ENCODE peak calls at places on chromosomes 2 and 18, in seven cellular contexts. K, W, Q, N, F, Z and T are unnamed samples.

GRCh38 chr2:183427558-183427957 is 303.3 kb downstream of the NUP35 start:
- DNase-seq in Q (no peak), Z (no peak), N (no peak), F (no peak), W (no peak), K (no peak), T (no peak)

GRCh38 chr2:86468162-86469033 is 27.2 kb downstream of the KDM3A start:
- DNase-seq in W (no peak), F (no peak), Q (no peak), N (no peak), K (no peak), Z (no peak), T (no peak)

GRCh38 chr2:235416816-235417499 is 76.9 kb upstream of the AGAP1 start:
- DNase-seq in W (no peak), F (peak), Q (no peak), N (no peak), Z (peak), K (no peak), T (no peak)

GRCh38 chr2:205654878-205655601 is 27.3 kb upstream of the NRP2 start:
- DNase-seq in N (no peak), Z (no peak), F (no peak), K (no peak), W (no peak), Q (no peak), T (no peak)

GRCh38 chr2:204583773-204584172 is 38.5 kb downstream of the PARD3B start:
- DNase-seq in K (no peak), F (no peak), N (no peak), Z (no peak), W (no peak), Q (no peak), T (no peak)

GRCh38 chr2:24429711-24430110 is 61.3 kb upstream of the NCOA1 start:
- DNase-seq in F (no peak), W (no peak), K (no peak), Q (no peak), N (no peak), Z (no peak), T (no peak)

GRCh38 chr18:3481696-3482210 is 31.8 kb downstream of the TGIF1 start:
- DNase-seq in F (peak), Q (no peak), N (no peak), Z (no peak), W (no peak), K (no peak), T (no peak)

GRCh38 chr2:178417916-178418315 is 33.1 kb downstream of the PRKRA start:
- DNase-seq in Z (no peak), K (no peak), N (no peak), W (no peak), F (no peak), Q (no peak), T (no peak)

GRCh38 chr2:128272586-128273468 is 45.8 kb downstream of the HS6ST1 start:
- DNase-seq in N (no peak), W (no peak), Q (peak), F (no peak), Z (no peak), K (peak), T (peak)

GRCh38 chr2:164764996-164765395 is 76.6 kb downstream of the COBLL1 start:
- DNase-seq in N (no peak), Z (no peak), K (no peak), Q (no peak), W (no peak), F (no peak), T (no peak)

GRCh38 chr2:173958198-173958846 is 6.9 kb downstream of the SP3 start:
- DNase-seq in K (no peak), W (no peak), Q (no peak), N (no peak), F (peak), Z (no peak), T (no peak)

GRCh38 chr2:23077599-23077998 is 307.4 kb upstream of the KLHL29 start:
- DNase-seq in Z (no peak), Q (no peak), W (no peak), N (peak), K (no peak), F (no peak), T (no peak)

GRCh38 chr2:51165534-51166260 is 133.8 kb upstream of the NRXN1 start:
- DNase-seq in K (no peak), F (no peak), Z (no peak), N (no peak), Q (no peak), W (no peak), T (no peak)

GRCh38 chr2:70716951-70717350 is 51.0 kb downstream of the ADD2 start:
- DNase-seq in K (no peak), N (no peak), Z (no peak), F (no peak), Q (peak), W (no peak), T (no peak)

GRCh38 chr18:28059861-28060260 is 117.1 kb downstream of the CDH2 start:
- DNase-seq in W (no peak), K (no peak), Q (no peak), N (no peak), Z (no peak), F (no peak), T (no peak)

GRCh38 chr18:13300029-13300428 is 81.5 kb downstream of the LDLRAD4 start:
- DNase-seq in F (no peak), Z (no peak), K (no peak), W (no peak), N (no peak), Q (no peak), T (no peak)

GRCh38 chr2:237664151-237664550 is 36.8 kb downstream of the LRRFIP1 start:
- DNase-seq in W (no peak), Q (no peak), F (no peak), K (no peak), N (no peak), Z (no peak), T (no peak)

GRCh38 chr2:217430916-217431576 is 571.2 kb upstream of the TNP1 start:
- DNase-seq in W (no peak), Z (no peak), Q (no peak), F (no peak), K (no peak), N (no peak), T (no peak)

GRCh38 chr18:77223653-77224052 is 26.0 kb upstream of the GALR1 start:
- DNase-seq in N (no peak), F (no peak), Z (no peak), Q (no peak), W (no peak), K (no peak), T (no peak)

GRCh38 chr18:69895081-69896047 is 52.3 kb downstream of the CD226 start:
- DNase-seq in W (no peak), K (no peak), F (no peak), N (no peak), Z (no peak), Q (no peak), T (no peak)

GRCh38 chr18:12262748-12263147 is 8.6 kb downstream of the CIDEA start:
- DNase-seq in Z (no peak), F (no peak), N (no peak), W (no peak), K (no peak), Q (no peak), T (no peak)

GRCh38 chr2:157233506-157233905 is 24.0 kb upstream of the GALNT5 start:
- DNase-seq in W (no peak), Q (no peak), K (no peak), F (no peak), Z (no peak), N (no peak), T (no peak)

GRCh38 chr2:99867690-99868089 is 274.7 kb downstream of the AFF3 start:
- DNase-seq in Z (peak), N (no peak), W (no peak), F (no peak), K (no peak), Q (no peak), T (no peak)

GRCh38 chr2:55047677-55048299 is 2.5 kb downstream of the RTN4 start:
- DNase-seq in W (no peak), N (no peak), Z (peak), F (peak), K (no peak), Q (no peak), T (no peak)

GRCh38 chr2:110816404-110817365 is 84.3 kb downstream of the ACOXL start:
- DNase-seq in Q (no peak), F (no peak), Z (no peak), N (no peak), W (no peak), K (no peak), T (no peak)

GRCh38 chr2:86038291-86039081 is 67.2 kb downstream of the POLR1A start:
- DNase-seq in K (no peak), F (no peak), W (peak), Q (peak), Z (no peak), N (no peak), T (no peak)

GRCh38 chr2:102510791-102511575 is 38.0 kb downstream of the SLC9A4 start:
- DNase-seq in W (no peak), K (no peak), F (no peak), Z (no peak), Q (no peak), N (no peak), T (no peak)

GRCh38 chr18:46213295-46213694 is 109.1 kb downstream of the HAUS1 start:
- DNase-seq in K (no peak), Q (no peak), F (peak), N (no peak), Z (peak), W (no peak), T (no peak)

GRCh38 chr2:69619725-69620124 is 23.8 kb downstream of the AAK1 start:
- DNase-seq in Q (no peak), Z (no peak), W (no peak), K (no peak), F (no peak), N (no peak), T (no peak)

GRCh38 chr2:85680707-85681353 is 12.8 kb upstream of the SFTPB start:
- DNase-seq in Q (peak), K (no peak), F (no peak), N (no peak), W (no peak), Z (no peak), T (no peak)

GRCh38 chr2:65437392-65438135 is 5.2 kb upstream of the SPRED2 start:
- DNase-seq in Q (no peak), W (no peak), Z (no peak), F (no peak), N (peak), K (no peak), T (peak)

GRCh38 chr2:65435625-65436168 is 3.3 kb upstream of the SPRED2 start:
- DNase-seq in Q (peak), Z (peak), N (no peak), K (peak), F (peak), W (peak), T (peak)

GRCh38 chr2:65438137-65438899 is 5.9 kb upstream of the SPRED2 start:
- DNase-seq in W (no peak), F (peak), Q (no peak), K (no peak), N (no peak), Z (no peak), T (no peak)

GRCh38 chr2:65436169-65436824 is 3.9 kb upstream of the SPRED2 start:
- DNase-seq in W (peak), F (peak), N (no peak), Q (peak), Z (peak), K (peak), T (peak)

DNA sequence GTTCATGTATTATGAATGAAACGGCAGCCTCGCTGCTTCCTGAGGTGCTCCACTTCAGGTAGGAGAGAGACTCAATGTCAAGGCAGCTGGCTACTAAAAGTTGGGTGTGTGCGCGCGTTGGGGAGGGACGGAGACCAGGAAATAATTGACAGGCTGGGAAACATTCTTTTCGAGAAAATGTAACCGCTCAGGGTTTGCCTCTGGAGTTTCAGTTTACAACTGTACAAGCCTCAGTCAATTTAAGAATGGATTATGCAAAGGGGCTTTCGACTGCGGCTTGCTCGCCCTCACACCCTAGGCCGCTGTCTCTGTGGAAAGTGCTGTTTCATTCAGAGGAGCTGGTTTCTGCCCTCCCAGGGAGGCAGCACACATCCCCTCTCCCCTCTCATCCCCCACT is 4.4 kb upstream of the SPRED2 start:
- DNase-seq in N (no peak), W (no peak), Z (no peak), Q (no peak), K (no peak), F (no peak), T (no peak)
- TF ChIP-seq EP300 in N (no peak), W (no peak), Z (no peak), Q (no peak), K (no peak), F (no peak), T (no peak)

DNA sequence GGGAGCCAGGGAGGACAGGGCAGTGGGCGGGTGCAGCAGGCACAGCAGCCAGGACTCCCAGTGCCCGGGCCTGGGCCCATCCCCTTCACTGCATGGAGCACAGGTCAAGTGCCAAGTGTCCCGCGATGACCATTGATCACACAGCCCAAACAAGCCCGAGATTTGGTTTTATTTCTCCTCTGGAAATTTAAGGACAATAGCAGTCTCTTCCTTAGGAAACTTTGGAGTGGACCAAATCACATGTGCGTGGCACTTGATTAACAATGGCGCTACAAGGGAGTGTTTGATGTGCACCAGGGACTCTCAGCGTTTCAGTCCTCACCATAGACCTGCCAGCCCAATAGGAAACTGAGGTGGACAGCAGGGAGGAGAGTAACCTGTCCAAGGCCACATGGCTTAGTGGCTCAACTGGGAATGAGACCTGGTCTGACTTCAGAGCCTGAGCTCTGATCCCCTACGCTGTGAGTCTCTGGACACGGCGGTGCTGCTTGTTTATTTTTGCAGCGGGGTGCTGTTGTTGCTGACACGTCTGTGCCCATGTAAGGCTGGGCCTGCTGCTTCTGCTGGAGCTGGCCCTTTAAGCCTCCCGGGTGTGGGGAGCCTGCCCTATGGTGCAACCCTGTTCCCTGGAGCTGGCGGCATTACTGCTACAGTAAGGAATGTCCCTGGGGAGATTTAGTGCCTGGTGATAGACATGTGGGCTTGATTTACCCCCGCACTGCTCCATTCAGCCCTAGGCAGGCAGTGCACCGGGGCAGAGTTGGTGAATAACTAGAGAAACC is 194.2 kb downstream of the INHBB start:
- DNase-seq in N (no peak), Z (peak), Q (peak), K (no peak), F (peak), W (no peak), T (no peak)
- TF ChIP-seq EP300 in N (no peak), Z (no peak), Q (no peak), K (no peak), F (peak), W (no peak), T (no peak)

GRCh38 chr2:122516775-122517174 is 761.3 kb downstream of the TSN start:
- DNase-seq in N (peak), Z (no peak), W (no peak), F (no peak), Q (no peak), K (no peak), T (no peak)
- TF ChIP-seq EP300 in N (no peak), Z (no peak), W (no peak), F (no peak), Q (no peak), K (no peak), T (no peak)

DNA sequence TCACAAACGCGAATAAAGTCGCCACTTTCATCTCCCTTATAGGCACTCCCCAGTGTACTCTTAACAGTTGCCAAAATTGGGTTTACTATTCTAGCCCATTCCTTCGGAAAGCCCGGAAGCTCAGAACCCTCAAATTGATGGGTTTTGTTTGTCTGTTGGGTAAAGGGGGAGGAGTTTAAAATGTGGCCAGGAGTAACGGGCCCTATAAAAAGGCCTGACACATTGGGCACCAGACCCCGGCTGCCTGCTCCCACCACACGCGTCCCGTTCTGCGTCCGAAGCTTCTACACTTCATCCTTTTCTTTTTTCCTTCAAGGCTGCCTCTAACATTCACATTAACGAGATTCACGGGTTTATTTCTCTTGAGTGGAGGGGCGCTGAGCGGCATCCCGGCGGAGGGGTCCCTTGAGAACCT is 837 bp downstream of the NHEJ1 start:
- DNase-seq in F (no peak), W (no peak), K (no peak), N (no peak), Q (no peak), Z (no peak), T (no peak)
- TF ChIP-seq EP300 in F (no peak), W (no peak), K (no peak), N (no peak), Q (no peak), Z (no peak), T (no peak)

GRCh38 chr2:233350708-233351107 is 3.6 kb upstream of the DGKD start:
- DNase-seq in F (peak), Q (no peak), W (no peak), K (peak), Z (peak), N (no peak), T (no peak)
- TF ChIP-seq EP300 in F (no peak), Q (no peak), W (no peak), K (no peak), Z (peak), N (no peak), T (no peak)